ENCODE peak calls at places on chromosomes 13 and 19, in four cellular contexts. One of them, this sample, is unnamed.

GRCh38 chr13:30607908-30608307 is 9.8 kb upstream of the USPL1 start:
- DNase-seq in stomach: peak
- DNase-seq in uterus: no peak
- DNase-seq in heart right ventricle: no peak
- DNase-seq in this sample: no peak

GRCh38 chr19:45717983-45718650 is 12.6 kb downstream of the FBXO46 start:
- DNase-seq in stomach: no peak
- DNase-seq in uterus: no peak
- DNase-seq in heart right ventricle: no peak
- DNase-seq in this sample: peak

GRCh38 chr13:99617474-99618255 is 116.4 kb downstream of the TM9SF2 start:
- DNase-seq in stomach: no peak
- DNase-seq in uterus: peak
- DNase-seq in heart right ventricle: peak
- DNase-seq in this sample: peak

GRCh38 chr13:67515895-67516294 is 285.8 kb upstream of the PCDH9 start:
- DNase-seq in stomach: no peak
- DNase-seq in uterus: no peak
- DNase-seq in heart right ventricle: no peak
- DNase-seq in this sample: no peak

GRCh38 chr13:31234729-31235128 is 35.0 kb downstream of the B3GLCT start:
- DNase-seq in stomach: no peak
- DNase-seq in uterus: no peak
- DNase-seq in heart right ventricle: no peak
- DNase-seq in this sample: no peak

GRCh38 chr19:1624458-1624857 is 19.2 kb upstream of the UQCR11 start:
- DNase-seq in stomach: peak
- DNase-seq in uterus: no peak
- DNase-seq in heart right ventricle: peak
- DNase-seq in this sample: no peak

GRCh38 chr13:23552171-23552570 is 18.0 kb upstream of the TNFRSF19 start:
- DNase-seq in stomach: no peak
- DNase-seq in uterus: no peak
- DNase-seq in heart right ventricle: no peak
- DNase-seq in this sample: no peak

GRCh38 chr13:48896312-48896711 is 79.4 kb upstream of the FNDC3A start:
- DNase-seq in stomach: no peak
- DNase-seq in uterus: no peak
- DNase-seq in heart right ventricle: no peak
- DNase-seq in this sample: no peak

GRCh38 chr13:73040479-73040878 is 18.3 kb upstream of the KLF5 start:
- DNase-seq in stomach: no peak
- DNase-seq in uterus: no peak
- DNase-seq in heart right ventricle: no peak
- DNase-seq in this sample: no peak

GRCh38 chr13:42819712-42820111 is 38.3 kb downstream of the FAM216B start:
- DNase-seq in stomach: no peak
- DNase-seq in uterus: no peak
- DNase-seq in heart right ventricle: no peak
- DNase-seq in this sample: no peak

GRCh38 chr19:50465986-50466771 is 10.1 kb upstream of the EMC10 start:
- DNase-seq in stomach: peak
- DNase-seq in uterus: no peak
- DNase-seq in heart right ventricle: no peak
- DNase-seq in this sample: no peak

GRCh38 chr13:77599351-77599750 is 63.8 kb downstream of the SCEL start:
- DNase-seq in stomach: no peak
- DNase-seq in uterus: no peak
- DNase-seq in heart right ventricle: no peak
- DNase-seq in this sample: no peak

GRCh38 chr13:76350399-76350798 is 535.8 kb downstream of the KCTD12 start:
- DNase-seq in stomach: peak
- DNase-seq in uterus: no peak
- DNase-seq in heart right ventricle: no peak
- DNase-seq in this sample: no peak

GRCh38 chr13:28636078-28636477 is 22.9 kb upstream of the POMP start:
- DNase-seq in stomach: no peak
- DNase-seq in uterus: no peak
- DNase-seq in heart right ventricle: no peak
- DNase-seq in this sample: no peak

GRCh38 chr13:37870895-37871550 is 1.5 kb upstream of the TRPC4 start:
- DNase-seq in stomach: no peak
- DNase-seq in uterus: no peak
- DNase-seq in heart right ventricle: no peak
- DNase-seq in this sample: no peak

GRCh38 chr19:33678796-33679195 is 57.0 kb downstream of the CHST8 start:
- DNase-seq in stomach: no peak
- DNase-seq in uterus: no peak
- DNase-seq in heart right ventricle: no peak
- DNase-seq in this sample: no peak

GRCh38 chr19:8324186-8325050 is 3.1 kb downstream of the RPS28 start:
- DNase-seq in stomach: no peak
- DNase-seq in uterus: no peak
- DNase-seq in heart right ventricle: peak
- DNase-seq in this sample: no peak

GRCh38 chr19:40539070-40539469 is 37.6 kb upstream of the SHKBP1 start:
- DNase-seq in stomach: no peak
- DNase-seq in uterus: no peak
- DNase-seq in heart right ventricle: no peak
- DNase-seq in this sample: no peak

GRCh38 chr19:53182202-53182601 is 11.0 kb downstream of the ZNF665 start:
- DNase-seq in stomach: no peak
- DNase-seq in uterus: no peak
- DNase-seq in heart right ventricle: no peak
- DNase-seq in this sample: no peak

GRCh38 chr19:29201849-29202248 is 11.1 kb downstream of the UQCRFS1 start:
- DNase-seq in stomach: no peak
- DNase-seq in uterus: no peak
- DNase-seq in heart right ventricle: no peak
- DNase-seq in this sample: no peak

DNA sequence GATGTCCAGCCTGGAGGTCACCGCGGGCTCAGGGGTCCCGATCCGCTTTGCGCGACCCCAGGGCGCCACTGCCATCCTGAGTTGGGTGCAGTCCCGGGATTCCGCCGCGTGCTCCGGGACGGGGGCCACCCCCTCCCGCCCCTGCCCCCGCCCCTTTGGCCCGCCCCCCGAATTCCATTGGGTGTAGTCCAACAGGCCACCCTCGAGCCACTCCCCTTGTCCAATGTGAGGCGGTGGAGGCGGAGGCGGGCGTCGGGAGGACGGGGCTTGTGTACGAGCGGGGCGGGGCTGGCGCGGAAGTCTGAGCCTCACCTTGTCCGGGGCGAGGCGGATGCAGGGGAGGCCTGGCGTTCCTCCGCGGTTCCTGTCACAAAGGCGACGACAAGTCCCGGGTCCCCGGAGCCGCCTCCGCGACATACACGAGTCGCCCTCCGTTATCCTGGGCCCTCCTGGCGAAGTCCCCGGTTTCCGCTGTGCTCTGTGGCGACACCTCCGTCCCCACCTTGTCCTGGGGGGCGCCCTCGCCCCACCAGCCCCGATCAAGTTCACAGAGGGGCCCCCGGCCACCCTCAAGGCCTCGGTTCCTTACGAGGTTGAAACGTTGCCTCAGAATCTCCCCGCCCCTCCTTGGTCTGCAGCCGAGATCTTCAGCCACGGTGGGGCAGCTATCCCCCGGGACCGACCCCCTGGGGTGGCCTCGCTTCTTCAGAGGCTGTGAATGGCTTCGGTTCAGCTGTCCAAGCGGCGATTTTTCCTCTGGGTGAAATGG is 1.2 kb downstream of the LDLR start:
- DNase-seq in stomach: peak
- DNase-seq in uterus: peak
- DNase-seq in heart right ventricle: peak
- DNase-seq in this sample: peak
- TF ChIP-seq CTCF in stomach: no peak
- TF ChIP-seq CTCF in uterus: no peak
- TF ChIP-seq CTCF in heart right ventricle: no peak
- TF ChIP-seq CTCF in this sample: no peak

GRCh38 chr13:46655727-46656180 is 102.8 kb downstream of the LRCH1 start:
- DNase-seq in stomach: peak
- DNase-seq in uterus: no peak
- DNase-seq in heart right ventricle: no peak
- DNase-seq in this sample: no peak
- TF ChIP-seq CTCF in stomach: no peak
- TF ChIP-seq CTCF in uterus: no peak
- TF ChIP-seq CTCF in heart right ventricle: no peak
- TF ChIP-seq CTCF in this sample: no peak

DNA sequence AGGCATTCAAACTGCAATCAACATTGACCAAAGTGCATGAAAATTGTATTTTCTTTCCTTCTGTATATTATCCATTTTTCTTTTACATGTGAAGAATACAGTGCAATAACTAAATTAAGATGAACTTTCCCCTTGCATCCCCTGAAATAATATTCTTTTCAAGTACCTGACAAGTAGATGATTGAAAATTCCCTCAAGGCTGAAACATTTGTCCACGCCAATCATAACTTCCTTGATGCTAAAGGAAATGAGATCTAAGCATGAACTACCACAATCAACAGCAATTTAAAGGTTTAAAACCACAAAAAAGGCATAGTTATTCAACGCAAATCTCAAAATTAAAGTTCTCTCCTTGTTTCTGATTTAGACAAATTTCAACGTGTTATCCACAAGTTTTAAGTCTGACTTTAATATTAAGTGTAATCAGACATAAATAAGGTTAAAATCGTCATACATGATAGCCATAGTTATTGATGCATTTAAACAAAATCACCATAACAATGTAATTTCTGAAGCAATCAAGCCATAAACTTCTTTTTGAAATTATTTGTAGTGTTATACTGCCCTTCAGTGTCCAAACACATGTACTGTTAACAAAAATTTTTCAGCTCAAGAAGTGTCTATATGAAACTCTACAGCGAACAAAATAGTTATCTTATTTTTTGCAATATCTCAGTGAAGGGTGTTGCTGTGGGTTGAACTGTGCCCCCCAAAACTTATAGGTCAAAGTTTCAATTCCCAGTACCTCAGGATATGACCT is 169.5 kb downstream of the DCLK1 start:
- DNase-seq in stomach: no peak
- DNase-seq in uterus: no peak
- DNase-seq in heart right ventricle: no peak
- DNase-seq in this sample: no peak
- TF ChIP-seq CTCF in stomach: no peak
- TF ChIP-seq CTCF in uterus: no peak
- TF ChIP-seq CTCF in heart right ventricle: peak
- TF ChIP-seq CTCF in this sample: no peak

GRCh38 chr13:25715760-25716159 is 336.1 kb downstream of the SHISA2 start:
- DNase-seq in stomach: no peak
- DNase-seq in uterus: no peak
- DNase-seq in heart right ventricle: no peak
- DNase-seq in this sample: no peak
- TF ChIP-seq CTCF in stomach: no peak
- TF ChIP-seq CTCF in uterus: no peak
- TF ChIP-seq CTCF in heart right ventricle: no peak
- TF ChIP-seq CTCF in this sample: no peak